ENCODE peak calls at places on chromosomes 6 and 20, in five cellular contexts. E is NCI-H1092, R is right cardiac atrium, L is Daoy, C is neural crest cell. K is an unnamed sample.
A peak's percentile ranks its signal among the peaks of the same experiment; 100 is the strongest.

GRCh38 chr20:30505566-30505965 is 751.9 kb upstream of the DEFB115 start:
- DNase-seq in R (no peak), C (no peak), E (no peak), L (no peak), K (no peak)

GRCh38 chr20:34390769-34391447 is 27.8 kb downstream of the ITCH start:
- DNase-seq in L (peak; percentile 92), C (no peak), E (no peak), R (no peak), K (no peak)

GRCh38 chr6:17343215-17343614 is 50.2 kb upstream of the CAP2 start:
- DNase-seq in R (no peak), L (no peak), C (no peak), E (no peak), K (no peak)

GRCh38 chr6:21900730-21901129 is 307.2 kb downstream of the SOX4 start:
- DNase-seq in R (no peak), L (peak; percentile 55), E (no peak), C (no peak), K (no peak)

GRCh38 chr6:21616005-21616404 is 22.5 kb downstream of the SOX4 start:
- DNase-seq in C (no peak), E (no peak), R (no peak), L (peak; percentile 53), K (no peak)

GRCh38 chr20:39775110-39775509 is 813.0 kb downstream of the DHX35 start:
- DNase-seq in C (no peak), L (peak; percentile 10), E (peak; percentile 37), R (peak; percentile 95), K (no peak)

GRCh38 chr6:37210313-37210898 is 40.5 kb downstream of the PIM1 start:
- DNase-seq in E (peak; percentile 76), R (peak; percentile 65), L (peak; percentile 80), C (peak; percentile 84), K (no peak)

GRCh38 chr6:6584310-6585002 is 4.1 kb upstream of the LY86 start:
- DNase-seq in C (no peak), L (no peak), E (no peak), R (no peak), K (no peak)

GRCh38 chr20:54475334-54476287 is at the start of gene DOK5:
- DNase-seq in L (peak; percentile 57), E (no peak), C (peak; percentile 31), R (peak; percentile 89), K (no peak)

GRCh38 chr20:35120012-35120701 is 27.0 kb downstream of the EDEM2 start:
- DNase-seq in C (no peak), R (peak; percentile 71), L (peak; percentile 66), E (no peak), K (no peak)

GRCh38 chr20:14189794-14190402 is 147.5 kb downstream of the FLRT3 start:
- DNase-seq in L (no peak), R (no peak), E (peak; percentile 4), C (no peak), K (no peak)

GRCh38 chr6:160930547-160931377 is 60.8 kb upstream of the MAP3K4 start:
- DNase-seq in E (peak; percentile 35), R (peak; percentile 90), L (peak; percentile 88), C (peak; percentile 87), K (no peak)

GRCh38 chr6:83439201-83439600 is 8.3 kb upstream of the ME1 start:
- DNase-seq in L (no peak), R (no peak), C (no peak), E (no peak), K (no peak)

GRCh38 chr6:131954775-131955107 is 3.6 kb upstream of the CCN2 start:
- DNase-seq in E (no peak), R (peak; percentile 78), C (no peak), L (peak; percentile 95), K (no peak)

GRCh38 chr20:7926767-7927166 is 13.5 kb downstream of the HAO1 start:
- DNase-seq in R (peak; percentile 49), C (no peak), E (no peak), L (no peak), K (no peak)

GRCh38 chr6:152983637-152984386 is 971 bp upstream of the FBXO5 start:
- DNase-seq in E (peak; percentile 36), R (peak; percentile 98), L (peak; percentile 100), C (no peak), K (no peak)

GRCh38 chr20:48776306-48776705 is 51.5 kb downstream of the PREX1 start:
- DNase-seq in L (peak; percentile 40), E (no peak), C (no peak), R (no peak), K (no peak)

GRCh38 chr20:34222208-34222607 is 19.0 kb upstream of the ASIP start:
- DNase-seq in L (peak; percentile 80), E (no peak), C (no peak), R (no peak), K (no peak)

GRCh38 chr6:33740794-33741193 is 5.9 kb downstream of the IP6K3 start:
- DNase-seq in R (peak; percentile 18), L (no peak), C (no peak), E (no peak), K (no peak)

GRCh38 chr6:2982464-2983121 is 11.2 kb upstream of the SERPINB6 start:
- DNase-seq in L (no peak), E (no peak), C (no peak), R (no peak), K (no peak)

GRCh38 chr20:14214046-14214445 is 123.4 kb downstream of the FLRT3 start:
- DNase-seq in C (no peak), L (no peak), E (no peak), R (no peak), K (no peak)

GRCh38 chr6:114304304-114304887 is 38.4 kb downstream of the HS3ST5 start:
- DNase-seq in L (no peak), R (no peak), C (no peak), E (no peak), K (no peak)

GRCh38 chr6:122752990-122753687 is 26.4 kb upstream of the FABP7 start:
- DNase-seq in C (no peak), L (no peak), E (no peak), R (no peak), K (no peak)

GRCh38 chr20:10541668-10542411 is 106.7 kb downstream of the SLX4IP start:
- DNase-seq in C (no peak), E (peak; percentile 45), R (no peak), L (peak; percentile 29), K (no peak)

GRCh38 chr20:61722146-61722678 is 343.5 kb downstream of the TAF4 start:
- DNase-seq in R (no peak), C (no peak), E (no peak), L (no peak), K (no peak)

GRCh38 chr6:131000544-131000943 is 62.5 kb downstream of the EPB41L2 start:
- DNase-seq in R (no peak), E (no peak), L (no peak), C (no peak), K (no peak)

GRCh38 chr6:137743493-137743892 is 123.6 kb upstream of the TNFAIP3 start:
- DNase-seq in C (no peak), E (no peak), L (peak; percentile 34), R (no peak), K (no peak)

GRCh38 chr6:53233309-53233708 is 84.7 kb upstream of the GCM1 start:
- DNase-seq in R (no peak), C (no peak), L (peak; percentile 82), E (no peak), K (no peak)

GRCh38 chr6:160455484-160456213 is 107.5 kb downstream of the SLC22A3 start:
- DNase-seq in C (peak; percentile 81), L (peak; percentile 57), E (peak; percentile 71), R (peak; percentile 82), K (no peak)

GRCh38 chr6:52570291-52570700 is 6.6 kb downstream of the TRAM2 start:
- DNase-seq in E (peak; percentile 28), L (peak; percentile 46), C (no peak), R (peak; percentile 74), K (no peak)

GRCh38 chr6:138575257-138575656 is 76.0 kb upstream of the NHSL1 start:
- DNase-seq in L (no peak), E (no peak), C (no peak), R (no peak), K (no peak)